ENCODE peak calls at places on chromosome 6, in eight cellular contexts. One of them, this sample, is unnamed.

GRCh38 chr6:162344935-162345599 is 382.5 kb downstream of the PRKN start:
- DNase-seq in spleen: no peak
- DNase-seq in ovary: no peak
- DNase-seq in GM23338: no peak
- DNase-seq in MM.1S: no peak
- DNase-seq in lower leg skin: no peak
- DNase-seq in IMR-90: no peak
- DNase-seq in astrocyte of the spinal cord: peak
- DNase-seq in this sample: no peak

GRCh38 chr6:110101885-110102284 is 77.6 kb downstream of the WASF1 start:
- DNase-seq in MM.1S: peak
- DNase-seq in lower leg skin: no peak
- DNase-seq in GM23338: peak
- DNase-seq in spleen: peak
- DNase-seq in astrocyte of the spinal cord: no peak
- DNase-seq in ovary: no peak
- DNase-seq in IMR-90: no peak
- DNase-seq in this sample: no peak

GRCh38 chr6:158408552-158409130 is 96.4 kb downstream of the TULP4 start:
- DNase-seq in MM.1S: no peak
- DNase-seq in ovary: peak
- DNase-seq in astrocyte of the spinal cord: peak
- DNase-seq in lower leg skin: no peak
- DNase-seq in GM23338: no peak
- DNase-seq in IMR-90: peak
- DNase-seq in spleen: no peak
- DNase-seq in this sample: peak

GRCh38 chr6:24692851-24693592 is 25.9 kb downstream of the C6orf62 start:
- DNase-seq in GM23338: no peak
- DNase-seq in ovary: no peak
- DNase-seq in IMR-90: no peak
- DNase-seq in spleen: no peak
- DNase-seq in astrocyte of the spinal cord: no peak
- DNase-seq in lower leg skin: no peak
- DNase-seq in MM.1S: no peak
- DNase-seq in this sample: no peak

GRCh38 chr6:122381494-122382083 is 17.9 kb upstream of the HSF2 start:
- DNase-seq in IMR-90: peak
- DNase-seq in spleen: no peak
- DNase-seq in GM23338: peak
- DNase-seq in lower leg skin: no peak
- DNase-seq in astrocyte of the spinal cord: peak
- DNase-seq in MM.1S: peak
- DNase-seq in ovary: peak
- DNase-seq in this sample: peak

GRCh38 chr6:146017672-146018071 is 11.2 kb upstream of the GRM1 start:
- DNase-seq in ovary: no peak
- DNase-seq in IMR-90: no peak
- DNase-seq in GM23338: peak
- DNase-seq in astrocyte of the spinal cord: no peak
- DNase-seq in MM.1S: no peak
- DNase-seq in spleen: no peak
- DNase-seq in lower leg skin: no peak
- DNase-seq in this sample: peak

GRCh38 chr6:51352506-51353029 is 533.9 kb downstream of the TFAP2B start:
- DNase-seq in spleen: no peak
- DNase-seq in lower leg skin: no peak
- DNase-seq in MM.1S: no peak
- DNase-seq in astrocyte of the spinal cord: no peak
- DNase-seq in ovary: no peak
- DNase-seq in IMR-90: no peak
- DNase-seq in GM23338: no peak
- DNase-seq in this sample: no peak

GRCh38 chr6:137705166-137706064 is 161.6 kb upstream of the TNFAIP3 start:
- DNase-seq in ovary: peak
- DNase-seq in lower leg skin: peak
- DNase-seq in MM.1S: peak
- DNase-seq in spleen: peak
- DNase-seq in GM23338: peak
- DNase-seq in astrocyte of the spinal cord: peak
- DNase-seq in IMR-90: peak
- DNase-seq in this sample: no peak

GRCh38 chr6:47163536-47163935 is 121.4 kb upstream of the ADGRF1 start:
- DNase-seq in IMR-90: no peak
- DNase-seq in spleen: no peak
- DNase-seq in GM23338: no peak
- DNase-seq in ovary: no peak
- DNase-seq in MM.1S: no peak
- DNase-seq in astrocyte of the spinal cord: no peak
- DNase-seq in lower leg skin: no peak
- DNase-seq in this sample: no peak

GRCh38 chr6:147222160-147222838 is 18.1 kb downstream of the STXBP5 start:
- DNase-seq in GM23338: peak
- DNase-seq in MM.1S: no peak
- DNase-seq in ovary: no peak
- DNase-seq in astrocyte of the spinal cord: peak
- DNase-seq in lower leg skin: no peak
- DNase-seq in IMR-90: peak
- DNase-seq in spleen: no peak
- DNase-seq in this sample: peak

GRCh38 chr6:157424491-157425020 is 43.6 kb downstream of the ZDHHC14 start:
- DNase-seq in GM23338: no peak
- DNase-seq in ovary: no peak
- DNase-seq in lower leg skin: no peak
- DNase-seq in spleen: no peak
- DNase-seq in IMR-90: no peak
- DNase-seq in MM.1S: no peak
- DNase-seq in astrocyte of the spinal cord: no peak
- DNase-seq in this sample: no peak

GRCh38 chr6:6678811-6679210 is 90.3 kb downstream of the LY86 start:
- DNase-seq in MM.1S: no peak
- DNase-seq in ovary: no peak
- DNase-seq in spleen: no peak
- DNase-seq in astrocyte of the spinal cord: no peak
- DNase-seq in lower leg skin: peak
- DNase-seq in GM23338: no peak
- DNase-seq in IMR-90: no peak
- DNase-seq in this sample: no peak

GRCh38 chr6:18055714-18056382 is 66.6 kb downstream of the NHLRC1 start:
- DNase-seq in spleen: no peak
- DNase-seq in IMR-90: no peak
- DNase-seq in MM.1S: no peak
- DNase-seq in GM23338: no peak
- DNase-seq in ovary: no peak
- DNase-seq in lower leg skin: no peak
- DNase-seq in astrocyte of the spinal cord: no peak
- DNase-seq in this sample: no peak

GRCh38 chr6:49692534-49692933 is 20.8 kb downstream of the CRISP2 start:
- DNase-seq in GM23338: no peak
- DNase-seq in spleen: no peak
- DNase-seq in lower leg skin: no peak
- DNase-seq in IMR-90: no peak
- DNase-seq in MM.1S: no peak
- DNase-seq in astrocyte of the spinal cord: no peak
- DNase-seq in ovary: no peak
- DNase-seq in this sample: no peak

GRCh38 chr6:85385636-85386315 is 64.1 kb upstream of the NT5E start:
- DNase-seq in spleen: no peak
- DNase-seq in MM.1S: no peak
- DNase-seq in ovary: no peak
- DNase-seq in lower leg skin: no peak
- DNase-seq in astrocyte of the spinal cord: no peak
- DNase-seq in GM23338: no peak
- DNase-seq in IMR-90: no peak
- DNase-seq in this sample: no peak

GRCh38 chr6:16450285-16450684 is 211.9 kb downstream of the GMPR start:
- DNase-seq in MM.1S: no peak
- DNase-seq in GM23338: no peak
- DNase-seq in spleen: no peak
- DNase-seq in ovary: no peak
- DNase-seq in IMR-90: peak
- DNase-seq in lower leg skin: no peak
- DNase-seq in astrocyte of the spinal cord: peak
- DNase-seq in this sample: no peak

GRCh38 chr6:79005024-79005423 is 73.0 kb downstream of the PHIP start:
- DNase-seq in GM23338: no peak
- DNase-seq in IMR-90: peak
- DNase-seq in ovary: no peak
- DNase-seq in MM.1S: no peak
- DNase-seq in astrocyte of the spinal cord: no peak
- DNase-seq in lower leg skin: no peak
- DNase-seq in spleen: no peak
- DNase-seq in this sample: no peak

GRCh38 chr6:2608508-2608907 is 142.2 kb downstream of the MYLK4 start:
- DNase-seq in spleen: no peak
- DNase-seq in MM.1S: no peak
- DNase-seq in GM23338: no peak
- DNase-seq in astrocyte of the spinal cord: no peak
- DNase-seq in lower leg skin: no peak
- DNase-seq in ovary: no peak
- DNase-seq in IMR-90: no peak
- DNase-seq in this sample: no peak

GRCh38 chr6:14729186-14729871 is 516.5 kb upstream of the JARID2 start:
- DNase-seq in ovary: no peak
- DNase-seq in MM.1S: no peak
- DNase-seq in lower leg skin: no peak
- DNase-seq in spleen: no peak
- DNase-seq in astrocyte of the spinal cord: no peak
- DNase-seq in GM23338: no peak
- DNase-seq in IMR-90: no peak
- DNase-seq in this sample: no peak

GRCh38 chr6:6176829-6177228 is 143.6 kb downstream of the F13A1 start:
- DNase-seq in GM23338: no peak
- DNase-seq in astrocyte of the spinal cord: no peak
- DNase-seq in MM.1S: no peak
- DNase-seq in lower leg skin: no peak
- DNase-seq in ovary: no peak
- DNase-seq in spleen: no peak
- DNase-seq in IMR-90: no peak
- DNase-seq in this sample: no peak

GRCh38 chr6:169668203-169668847 is 33.5 kb downstream of the WDR27 start:
- DNase-seq in spleen: no peak
- DNase-seq in astrocyte of the spinal cord: no peak
- DNase-seq in MM.1S: no peak
- DNase-seq in IMR-90: no peak
- DNase-seq in ovary: no peak
- DNase-seq in lower leg skin: no peak
- DNase-seq in GM23338: peak
- DNase-seq in this sample: no peak

DNA sequence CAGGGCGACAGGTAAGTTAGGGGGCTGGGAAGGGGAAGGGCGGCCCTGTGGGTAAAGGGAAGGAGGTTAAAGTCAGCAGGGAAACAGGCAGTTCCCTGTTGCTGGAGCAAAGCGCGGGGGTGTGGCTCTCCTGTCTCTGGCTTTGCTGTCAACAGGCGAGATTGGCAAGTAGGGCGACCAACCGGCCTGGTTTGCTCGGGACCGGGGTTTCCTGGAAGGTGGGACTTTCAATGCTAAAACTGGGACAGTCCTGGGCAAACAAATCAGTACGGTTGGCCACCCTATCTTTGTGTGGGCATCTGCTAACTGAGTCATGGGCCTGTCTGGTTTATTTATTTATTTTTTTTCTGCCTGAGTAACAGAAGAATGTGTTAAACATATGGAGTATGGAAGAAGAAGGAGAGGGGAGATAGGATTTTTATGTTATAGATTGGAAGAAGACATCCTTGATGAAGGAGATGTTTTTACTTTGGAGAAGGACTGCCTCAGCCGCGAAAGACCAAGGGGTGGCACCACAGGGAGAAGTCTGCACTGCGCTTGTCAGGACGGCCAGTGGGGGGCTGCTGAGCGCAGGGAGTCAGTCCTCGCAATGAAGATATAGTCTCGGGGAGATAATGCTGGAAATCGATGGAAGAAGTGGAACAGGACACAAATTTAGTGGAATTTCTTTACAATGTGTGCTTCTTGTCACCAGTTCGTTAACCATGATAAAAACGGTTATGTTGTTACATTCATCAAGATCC is 43.4 kb upstream of the ESR1 start:
- DNase-seq in ovary: peak
- DNase-seq in spleen: peak
- DNase-seq in lower leg skin: peak
- DNase-seq in astrocyte of the spinal cord: peak
- DNase-seq in IMR-90: peak
- DNase-seq in GM23338: peak
- DNase-seq in MM.1S: peak
- DNase-seq in this sample: no peak
- H3K4me3 ChIP-seq in ovary: peak
- H3K4me3 ChIP-seq in spleen: peak
- H3K4me3 ChIP-seq in lower leg skin: no peak
- H3K4me3 ChIP-seq in astrocyte of the spinal cord: no peak
- H3K4me3 ChIP-seq in IMR-90: no peak
- H3K4me3 ChIP-seq in GM23338: peak
- H3K4me3 ChIP-seq in MM.1S: no peak
- H3K4me3 ChIP-seq in this sample: no peak

GRCh38 chr6:77822265-77822664 is 169.4 kb downstream of the MEI4 start:
- DNase-seq in ovary: no peak
- DNase-seq in IMR-90: no peak
- DNase-seq in MM.1S: no peak
- DNase-seq in spleen: no peak
- DNase-seq in GM23338: no peak
- DNase-seq in lower leg skin: no peak
- DNase-seq in astrocyte of the spinal cord: no peak
- DNase-seq in this sample: no peak
- TF ChIP-seq CTCF in ovary: no peak
- TF ChIP-seq CTCF in IMR-90: no peak
- TF ChIP-seq CTCF in MM.1S: no peak
- TF ChIP-seq CTCF in spleen: no peak
- TF ChIP-seq CTCF in GM23338: no peak
- TF ChIP-seq CTCF in lower leg skin: no peak
- TF ChIP-seq CTCF in astrocyte of the spinal cord: no peak
- TF ChIP-seq CTCF in this sample: no peak

GRCh38 chr6:33737267-33738026 is 9.3 kb downstream of the IP6K3 start:
- DNase-seq in IMR-90: no peak
- DNase-seq in MM.1S: no peak
- DNase-seq in GM23338: no peak
- DNase-seq in lower leg skin: no peak
- DNase-seq in astrocyte of the spinal cord: no peak
- DNase-seq in ovary: no peak
- DNase-seq in spleen: no peak
- DNase-seq in this sample: no peak
- H3K4me3 ChIP-seq in IMR-90: no peak
- H3K4me3 ChIP-seq in MM.1S: no peak
- H3K4me3 ChIP-seq in GM23338: no peak
- H3K4me3 ChIP-seq in lower leg skin: no peak
- H3K4me3 ChIP-seq in astrocyte of the spinal cord: no peak
- H3K4me3 ChIP-seq in ovary: no peak
- H3K4me3 ChIP-seq in spleen: no peak
- H3K4me3 ChIP-seq in this sample: no peak

GRCh38 chr6:130298258-130298657 is 67.6 kb upstream of the TMEM200A start:
- DNase-seq in IMR-90: no peak
- DNase-seq in GM23338: no peak
- DNase-seq in MM.1S: no peak
- DNase-seq in spleen: no peak
- DNase-seq in astrocyte of the spinal cord: no peak
- DNase-seq in lower leg skin: no peak
- DNase-seq in ovary: no peak
- DNase-seq in this sample: no peak

GRCh38 chr6:130293800-130294199 is 71.0 kb upstream of the SAMD3 start:
- DNase-seq in MM.1S: peak
- DNase-seq in ovary: no peak
- DNase-seq in lower leg skin: no peak
- DNase-seq in astrocyte of the spinal cord: peak
- DNase-seq in GM23338: peak
- DNase-seq in spleen: no peak
- DNase-seq in IMR-90: peak
- DNase-seq in this sample: peak

GRCh38 chr6:130296854-130297253 is 69.0 kb upstream of the TMEM200A start:
- DNase-seq in MM.1S: no peak
- DNase-seq in lower leg skin: no peak
- DNase-seq in astrocyte of the spinal cord: no peak
- DNase-seq in spleen: no peak
- DNase-seq in ovary: no peak
- DNase-seq in IMR-90: no peak
- DNase-seq in GM23338: peak
- DNase-seq in this sample: no peak
- TF ChIP-seq CTCF in MM.1S: peak
- TF ChIP-seq CTCF in lower leg skin: no peak
- TF ChIP-seq CTCF in astrocyte of the spinal cord: no peak
- TF ChIP-seq CTCF in spleen: no peak
- TF ChIP-seq CTCF in ovary: no peak
- TF ChIP-seq CTCF in IMR-90: no peak
- TF ChIP-seq CTCF in GM23338: peak
- TF ChIP-seq CTCF in this sample: no peak

This sample was measured in retinal pigment epithelial cell.